ENCODE peak calls at places on chromosome 12, in six cellular contexts. X, H, V, A, R and S are unnamed samples.

GRCh38 chr12:114286145-114286544 is 119.8 kb downstream of the TBX5 start:
- DNase-seq in X (no peak), H (no peak), V (no peak), A (no peak), R (no peak), S (peak)

GRCh38 chr12:121725420-121725819 is 12.9 kb downstream of the TMEM120B start:
- DNase-seq in X (no peak), H (no peak), V (no peak), A (no peak), R (no peak), S (no peak)

GRCh38 chr12:77816196-77816595 is 14.5 kb upstream of the NAV3 start:
- DNase-seq in X (no peak), H (no peak), V (no peak), A (no peak), R (peak), S (no peak)

GRCh38 chr12:121933522-121934317 is 15.3 kb downstream of the CFAP251 start:
- DNase-seq in X (no peak), H (peak), V (peak), A (no peak), R (no peak), S (peak)

GRCh38 chr12:15688202-15688736 is 100.9 kb downstream of the EPS8 start:
- DNase-seq in X (no peak), H (peak), V (no peak), A (peak), R (no peak), S (no peak)

GRCh38 chr12:25644964-25645363 is 91.9 kb upstream of the LMNTD1 start:
- DNase-seq in X (no peak), H (no peak), V (no peak), A (no peak), R (no peak), S (no peak)

GRCh38 chr12:78018146-78018910 is 187.6 kb downstream of the NAV3 start:
- DNase-seq in X (peak), H (no peak), V (no peak), A (no peak), R (no peak), S (no peak)

GRCh38 chr12:67988600-67988999 is 647 bp upstream of the IFNG-AS1 start:
- DNase-seq in X (no peak), H (no peak), V (no peak), A (no peak), R (peak), S (no peak)

GRCh38 chr12:76155157-76155556 is 70.7 kb upstream of the NAP1L1 start:
- DNase-seq in X (no peak), H (no peak), V (no peak), A (no peak), R (no peak), S (no peak)

GRCh38 chr12:122116707-122117535 is 38.4 kb downstream of the MLXIP start:
- DNase-seq in X (no peak), H (no peak), V (no peak), A (no peak), R (no peak), S (no peak)

GRCh38 chr12:3225154-3225795 is 148.1 kb downstream of the TSPAN9 start:
- DNase-seq in X (no peak), H (no peak), V (no peak), A (no peak), R (no peak), S (no peak)

GRCh38 chr12:108442077-108442476 is 73.0 kb upstream of the FICD start:
- DNase-seq in X (no peak), H (no peak), V (peak), A (no peak), R (no peak), S (peak)

GRCh38 chr12:26196424-26196722 is 1.0 kb downstream of the SSPN start:
- DNase-seq in X (no peak), H (no peak), V (no peak), A (no peak), R (no peak), S (no peak)

GRCh38 chr12:8648598-8649205 is 13.9 kb downstream of the MFAP5 start:
- DNase-seq in X (no peak), H (no peak), V (no peak), A (no peak), R (peak), S (no peak)

GRCh38 chr12:107027304-107028053 is 40.5 kb upstream of the MTERF2 start:
- DNase-seq in X (peak), H (no peak), V (no peak), A (peak), R (no peak), S (no peak)

GRCh38 chr12:2084553-2085296 is 31.9 kb downstream of the CACNA1C start:
- DNase-seq in X (no peak), H (no peak), V (no peak), A (no peak), R (no peak), S (no peak)
- H3K9ac ChIP-seq in X (no peak), H (no peak), V (no peak), A (no peak), R (no peak), S (no peak)

GRCh38 chr12:116352315-116352835 is 74.9 kb upstream of the MED13L start:
- DNase-seq in X (no peak), H (no peak), V (no peak), A (no peak), R (no peak), S (no peak)
- TF ChIP-seq YY1 in X (no peak), H (no peak), V (no peak), A (no peak), R (no peak), S (no peak)

GRCh38 chr12:80710727-80711066 is 3.3 kb downstream of the MYF6 start:
- DNase-seq in X (no peak), H (no peak), V (no peak), A (no peak), R (no peak), S (no peak)

GRCh38 chr12:80707830-80708534 is 548 bp downstream of the MYF6 start:
- DNase-seq in X (no peak), H (no peak), V (no peak), A (no peak), R (no peak), S (no peak)

GRCh38 chr12:80711866-80712265 is 4.4 kb downstream of the MYF6 start:
- DNase-seq in X (no peak), H (no peak), V (no peak), A (no peak), R (no peak), S (no peak)

GRCh38 chr12:80708535-80709328 is 1.3 kb downstream of the MYF6 start:
- DNase-seq in X (no peak), H (no peak), V (no peak), A (no peak), R (no peak), S (no peak)

GRCh38 chr12:80709811-80710726 is 2.6 kb downstream of the MYF6 start:
- DNase-seq in X (peak), H (peak), V (no peak), A (peak), R (no peak), S (peak)
- TF ChIP-seq ZNF274 in X (no peak), H (no peak), V (no peak), A (no peak), R (no peak), S (no peak)

DNA sequence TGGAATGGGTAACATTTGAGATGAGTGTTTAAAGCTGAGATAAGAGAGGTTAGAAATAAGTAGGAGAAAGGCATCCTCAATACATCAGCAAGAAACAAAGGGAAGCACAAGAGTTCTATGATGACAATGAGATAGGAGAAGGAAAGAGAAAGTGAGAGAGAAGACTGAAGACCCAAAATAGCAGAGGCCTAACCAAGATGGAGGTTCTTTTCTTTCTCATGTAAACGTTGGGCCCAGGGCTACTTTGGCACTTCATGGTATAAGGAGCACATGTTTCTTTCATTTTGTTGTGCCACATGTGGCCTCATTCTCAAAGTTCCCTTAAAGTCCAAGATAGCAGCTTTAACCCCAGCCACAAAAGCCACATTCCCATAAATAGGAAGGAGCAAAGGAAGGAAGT is 120.5 kb upstream of the RMST start:
- DNase-seq in X (no peak), H (no peak), V (no peak), A (no peak), R (no peak), S (no peak)
- H3K9ac ChIP-seq in X (no peak), H (no peak), V (no peak), A (no peak), R (no peak), S (no peak)